ENCODE peak calls at places on chromosomes 5 and 9, in nine cellular contexts. E, Y, O, L, Q, R, G, P and M are unnamed samples.

GRCh38 chr5:61805101-61805500 is 473.0 kb downstream of the ZSWIM6 start:
- DNase-seq in E (no peak), Y (no peak), O (no peak), L (no peak), Q (no peak), R (peak), G (no peak), P (peak), M (no peak)

GRCh38 chr9:93108301-93109041 is 12.5 kb downstream of the CARD19 start:
- DNase-seq in E (peak), Y (peak), O (peak), L (no peak), Q (no peak), R (no peak), G (peak), P (no peak), M (peak)

GRCh38 chr5:89351232-89351631 is 468.2 kb upstream of the MEF2C start:
- DNase-seq in E (no peak), Y (no peak), O (peak), L (no peak), Q (no peak), R (peak), G (no peak), P (no peak), M (no peak)

GRCh38 chr5:120252839-120253238 is 211.3 kb upstream of the PRR16 start:
- DNase-seq in E (no peak), Y (no peak), O (peak), L (no peak), Q (peak), R (peak), G (no peak), P (peak), M (no peak)

GRCh38 chr9:123120131-123120530 is 86.7 kb downstream of the GPR21 start:
- DNase-seq in E (no peak), Y (no peak), O (peak), L (no peak), Q (no peak), R (no peak), G (no peak), P (no peak), M (no peak)

GRCh38 chr5:146718628-146719027 is 159.9 kb downstream of the PPP2R2B start:
- DNase-seq in E (no peak), Y (no peak), O (no peak), L (no peak), Q (no peak), R (peak), G (no peak), P (no peak), M (no peak)

GRCh38 chr9:17635115-17635890 is 56.4 kb downstream of the SH3GL2 start:
- DNase-seq in E (no peak), Y (no peak), O (peak), L (no peak), Q (no peak), R (peak), G (no peak), P (no peak), M (no peak)

GRCh38 chr5:96896806-96897205 is 20.5 kb downstream of the ERAP2 start:
- DNase-seq in E (no peak), Y (no peak), O (no peak), L (peak), Q (no peak), R (no peak), G (peak), P (no peak), M (no peak)

GRCh38 chr9:72589684-72590555 is 68.5 kb downstream of the TMC1 start:
- DNase-seq in E (no peak), Y (no peak), O (peak), L (no peak), Q (no peak), R (peak), G (no peak), P (no peak), M (no peak)

GRCh38 chr9:21056931-21057330 is 20.8 kb downstream of the IFNB1 start:
- DNase-seq in E (no peak), Y (no peak), O (peak), L (no peak), Q (no peak), R (peak), G (no peak), P (peak), M (no peak)

GRCh38 chr9:22307013-22307711 is 139.5 kb upstream of the DMRTA1 start:
- DNase-seq in E (no peak), Y (no peak), O (peak), L (peak), Q (peak), R (peak), G (peak), P (peak), M (no peak)

GRCh38 chr5:172952034-172952511 is 7.2 kb upstream of the RPL26L1 start:
- DNase-seq in E (no peak), Y (no peak), O (no peak), L (no peak), Q (no peak), R (no peak), G (no peak), P (no peak), M (no peak)

GRCh38 chr9:24900179-24900578 is 354.5 kb upstream of the IZUMO3 start:
- DNase-seq in E (no peak), Y (no peak), O (no peak), L (no peak), Q (no peak), R (no peak), G (no peak), P (no peak), M (no peak)

GRCh38 chr5:33328842-33329241 is 111.9 kb upstream of the TARS1 start:
- DNase-seq in E (no peak), Y (no peak), O (no peak), L (no peak), Q (no peak), R (no peak), G (no peak), P (no peak), M (no peak)

GRCh38 chr9:136769710-136770191 is 5.4 kb upstream of the LCN15 start:
- DNase-seq in E (no peak), Y (no peak), O (peak), L (peak), Q (peak), R (no peak), G (peak), P (peak), M (peak)

GRCh38 chr9:137176302-137177182 is 4.7 kb upstream of the TMEM210 start:
- DNase-seq in E (no peak), Y (no peak), O (peak), L (peak), Q (no peak), R (peak), G (peak), P (peak), M (no peak)

GRCh38 chr5:172648008-172648359 is 6.9 kb downstream of the NEURL1B start:
- DNase-seq in E (no peak), Y (no peak), O (no peak), L (no peak), Q (no peak), R (peak), G (no peak), P (peak), M (no peak)

GRCh38 chr9:137550958-137551655 is 572 bp upstream of the MRPL41 start:
- DNase-seq in E (peak), Y (no peak), O (peak), L (no peak), Q (peak), R (no peak), G (no peak), P (peak), M (no peak)

GRCh38 chr5:149412783-149413476 is 33.8 kb upstream of the IL17B start:
- DNase-seq in E (no peak), Y (no peak), O (no peak), L (no peak), Q (no peak), R (no peak), G (no peak), P (no peak), M (peak)

GRCh38 chr9:94153905-94154304 is 69.6 kb downstream of the PTPDC1 start:
- DNase-seq in E (no peak), Y (no peak), O (peak), L (peak), Q (no peak), R (no peak), G (no peak), P (no peak), M (no peak)